ENCODE peak calls at places on chromosome 11, in four cellular contexts. Q, Z, E and G are unnamed samples.

GRCh38 chr11:65473275-65473860 is 25.5 kb upstream of the MALAT1 start:
- DNase-seq in Q (no peak), Z (no peak), E (peak), G (no peak)

GRCh38 chr11:128941573-128942271 is 949 bp downstream of the TP53AIP1 start:
- DNase-seq in Q (no peak), Z (no peak), E (no peak), G (no peak)

GRCh38 chr11:132549571-132549970 is 982.7 kb downstream of the OPCML start:
- DNase-seq in Q (no peak), Z (no peak), E (no peak), G (no peak)

GRCh38 chr11:17641792-17642350 is 77.5 kb upstream of the MYOD1 start:
- DNase-seq in Q (no peak), Z (no peak), E (no peak), G (no peak)

GRCh38 chr11:119427279-119427678 is 4.3 kb upstream of the THY1 start:
- DNase-seq in Q (no peak), Z (no peak), E (no peak), G (no peak)

GRCh38 chr11:107834995-107835394 is 23.6 kb downstream of the SLC35F2 start:
- DNase-seq in Q (no peak), Z (no peak), E (no peak), G (no peak)

GRCh38 chr11:26571861-26572654 is at the start of gene MUC15:
- DNase-seq in Q (no peak), Z (no peak), E (no peak), G (no peak)

GRCh38 chr11:61071208-61071681 is 31.0 kb upstream of the CD5 start:
- DNase-seq in Q (no peak), Z (no peak), E (no peak), G (no peak)

GRCh38 chr11:45664376-45665205 is 831 bp downstream of the CHST1 start:
- DNase-seq in Q (no peak), Z (no peak), E (no peak), G (no peak)

GRCh38 chr11:44979536-44980399 is 29.1 kb upstream of the TP53I11 start:
- DNase-seq in Q (no peak), Z (no peak), E (no peak), G (peak)

GRCh38 chr11:96341237-96342130 is 1.5 kb downstream of the MAML2 start:
- DNase-seq in Q (no peak), Z (no peak), E (peak), G (peak)